ENCODE peak calls at places on chromosomes 13 and 19, in six cellular contexts. One of them, this sample, is unnamed.

GRCh38 chr13:68927387-68928026 is 1180.1 kb upstream of the ATXN8OS start:
- DNase-seq in fibroblast of the conjunctiva: peak
- DNase-seq in stimulated activated CD4-positive, alpha-beta T cell treated with anti-CD3 and anti-CD28 coated beads, Interleukin-4, amount 100 ng/mL, for 4 hours: no peak
- DNase-seq in pancreas: no peak
- DNase-seq in NCI-H774: no peak
- DNase-seq in testis: peak
- DNase-seq in this sample: no peak

GRCh38 chr19:51691122-51692064 is 1.7 kb upstream of the SPACA6 start:
- DNase-seq in fibroblast of the conjunctiva: no peak
- DNase-seq in stimulated activated CD4-positive, alpha-beta T cell treated with anti-CD3 and anti-CD28 coated beads, Interleukin-4, amount 100 ng/mL, for 4 hours: no peak
- DNase-seq in pancreas: no peak
- DNase-seq in NCI-H774: no peak
- DNase-seq in testis: peak
- DNase-seq in this sample: no peak

GRCh38 chr13:43608400-43609137 is 178.2 kb downstream of the ENOX1 start:
- DNase-seq in fibroblast of the conjunctiva: no peak
- DNase-seq in stimulated activated CD4-positive, alpha-beta T cell treated with anti-CD3 and anti-CD28 coated beads, Interleukin-4, amount 100 ng/mL, for 4 hours: no peak
- DNase-seq in pancreas: no peak
- DNase-seq in NCI-H774: no peak
- DNase-seq in testis: no peak
- DNase-seq in this sample: no peak

GRCh38 chr19:19276386-19276785 is 3.3 kb upstream of the TM6SF2 start:
- DNase-seq in fibroblast of the conjunctiva: no peak
- DNase-seq in stimulated activated CD4-positive, alpha-beta T cell treated with anti-CD3 and anti-CD28 coated beads, Interleukin-4, amount 100 ng/mL, for 4 hours: no peak
- DNase-seq in pancreas: no peak
- DNase-seq in NCI-H774: no peak
- DNase-seq in testis: no peak
- DNase-seq in this sample: no peak

GRCh38 chr19:54464624-54465266 is 1.2 kb upstream of the LENG9 start:
- DNase-seq in fibroblast of the conjunctiva: peak
- DNase-seq in stimulated activated CD4-positive, alpha-beta T cell treated with anti-CD3 and anti-CD28 coated beads, Interleukin-4, amount 100 ng/mL, for 4 hours: peak
- DNase-seq in pancreas: peak
- DNase-seq in NCI-H774: peak
- DNase-seq in testis: peak
- DNase-seq in this sample: peak

GRCh38 chr13:43874512-43875092 is 4.9 kb downstream of the CCDC122 start:
- DNase-seq in fibroblast of the conjunctiva: peak
- DNase-seq in stimulated activated CD4-positive, alpha-beta T cell treated with anti-CD3 and anti-CD28 coated beads, Interleukin-4, amount 100 ng/mL, for 4 hours: no peak
- DNase-seq in pancreas: no peak
- DNase-seq in NCI-H774: no peak
- DNase-seq in testis: no peak
- DNase-seq in this sample: no peak

GRCh38 chr19:8004723-8005513 is 523 bp downstream of the ELAVL1 start:
- DNase-seq in fibroblast of the conjunctiva: no peak
- DNase-seq in stimulated activated CD4-positive, alpha-beta T cell treated with anti-CD3 and anti-CD28 coated beads, Interleukin-4, amount 100 ng/mL, for 4 hours: peak
- DNase-seq in pancreas: no peak
- DNase-seq in NCI-H774: no peak
- DNase-seq in testis: peak
- DNase-seq in this sample: no peak

GRCh38 chr19:4776436-4777205 is 14.9 kb upstream of the FEM1A start:
- DNase-seq in fibroblast of the conjunctiva: no peak
- DNase-seq in stimulated activated CD4-positive, alpha-beta T cell treated with anti-CD3 and anti-CD28 coated beads, Interleukin-4, amount 100 ng/mL, for 4 hours: no peak
- DNase-seq in pancreas: no peak
- DNase-seq in NCI-H774: no peak
- DNase-seq in testis: peak
- DNase-seq in this sample: no peak

GRCh38 chr19:33216198-33216830 is 9.3 kb downstream of the SLC7A10 start:
- DNase-seq in fibroblast of the conjunctiva: no peak
- DNase-seq in stimulated activated CD4-positive, alpha-beta T cell treated with anti-CD3 and anti-CD28 coated beads, Interleukin-4, amount 100 ng/mL, for 4 hours: no peak
- DNase-seq in pancreas: no peak
- DNase-seq in NCI-H774: no peak
- DNase-seq in testis: no peak
- DNase-seq in this sample: no peak

GRCh38 chr13:23552171-23552570 is 18.0 kb upstream of the TNFRSF19 start:
- DNase-seq in fibroblast of the conjunctiva: no peak
- DNase-seq in stimulated activated CD4-positive, alpha-beta T cell treated with anti-CD3 and anti-CD28 coated beads, Interleukin-4, amount 100 ng/mL, for 4 hours: no peak
- DNase-seq in pancreas: no peak
- DNase-seq in NCI-H774: no peak
- DNase-seq in testis: no peak
- DNase-seq in this sample: no peak

GRCh38 chr13:75541287-75541686 is 3.6 kb upstream of the COMMD6 start:
- DNase-seq in fibroblast of the conjunctiva: no peak
- DNase-seq in stimulated activated CD4-positive, alpha-beta T cell treated with anti-CD3 and anti-CD28 coated beads, Interleukin-4, amount 100 ng/mL, for 4 hours: no peak
- DNase-seq in pancreas: no peak
- DNase-seq in NCI-H774: no peak
- DNase-seq in testis: no peak
- DNase-seq in this sample: no peak

GRCh38 chr19:18503971-18504885 is 17.6 kb downstream of the ELL start:
- DNase-seq in fibroblast of the conjunctiva: no peak
- DNase-seq in stimulated activated CD4-positive, alpha-beta T cell treated with anti-CD3 and anti-CD28 coated beads, Interleukin-4, amount 100 ng/mL, for 4 hours: no peak
- DNase-seq in pancreas: peak
- DNase-seq in NCI-H774: no peak
- DNase-seq in testis: no peak
- DNase-seq in this sample: no peak

GRCh38 chr19:54473071-54473941 is at the start of gene CDC42EP5:
- DNase-seq in fibroblast of the conjunctiva: peak
- DNase-seq in stimulated activated CD4-positive, alpha-beta T cell treated with anti-CD3 and anti-CD28 coated beads, Interleukin-4, amount 100 ng/mL, for 4 hours: no peak
- DNase-seq in pancreas: no peak
- DNase-seq in NCI-H774: no peak
- DNase-seq in testis: peak
- DNase-seq in this sample: no peak

GRCh38 chr19:2668188-2668763 is 34.2 kb downstream of the GNG7 start:
- DNase-seq in fibroblast of the conjunctiva: no peak
- DNase-seq in stimulated activated CD4-positive, alpha-beta T cell treated with anti-CD3 and anti-CD28 coated beads, Interleukin-4, amount 100 ng/mL, for 4 hours: no peak
- DNase-seq in pancreas: no peak
- DNase-seq in NCI-H774: no peak
- DNase-seq in testis: no peak
- DNase-seq in this sample: no peak

GRCh38 chr13:46668302-46668720 is 115.3 kb downstream of the LRCH1 start:
- DNase-seq in fibroblast of the conjunctiva: peak
- DNase-seq in stimulated activated CD4-positive, alpha-beta T cell treated with anti-CD3 and anti-CD28 coated beads, Interleukin-4, amount 100 ng/mL, for 4 hours: no peak
- DNase-seq in pancreas: no peak
- DNase-seq in NCI-H774: no peak
- DNase-seq in testis: peak
- DNase-seq in this sample: no peak

GRCh38 chr13:42812311-42812710 is 30.9 kb downstream of the FAM216B start:
- DNase-seq in fibroblast of the conjunctiva: no peak
- DNase-seq in stimulated activated CD4-positive, alpha-beta T cell treated with anti-CD3 and anti-CD28 coated beads, Interleukin-4, amount 100 ng/mL, for 4 hours: no peak
- DNase-seq in pancreas: no peak
- DNase-seq in NCI-H774: no peak
- DNase-seq in testis: no peak
- DNase-seq in this sample: no peak

GRCh38 chr19:913080-913748 is at the start of gene R3HDM4:
- DNase-seq in fibroblast of the conjunctiva: no peak
- DNase-seq in stimulated activated CD4-positive, alpha-beta T cell treated with anti-CD3 and anti-CD28 coated beads, Interleukin-4, amount 100 ng/mL, for 4 hours: peak
- DNase-seq in pancreas: peak
- DNase-seq in NCI-H774: peak
- DNase-seq in testis: peak
- DNase-seq in this sample: no peak

This sample was measured in NCI-H187.